ENCODE peak calls at places on chromosomes 13 and 19, in eight cellular contexts. O is HepG2, X is suprapubic skin, Y is ovary, V is tibial nerve, F is sigmoid colon, N is upper lobe of left lung, B is stomach. Q is an unnamed sample.

GRCh38 chr13:100254002-100254401 is 165.1 kb downstream of the PCCA start:
- DNase-seq in O (no peak), X (no peak), Y (no peak), V (no peak), F (no peak), N (no peak), B (no peak), Q (no peak)

GRCh38 chr13:33870046-33870668 is 52.2 kb downstream of the RFC3 start:
- DNase-seq in O (no peak), X (no peak), Y (no peak), V (no peak), F (no peak), N (no peak), B (no peak), Q (no peak)

GRCh38 chr19:677601-678380 is 1.6 kb downstream of the FSTL3 start:
- DNase-seq in O (no peak), X (no peak), Y (peak), V (no peak), F (no peak), N (peak), B (no peak), Q (peak)

GRCh38 chr13:45339867-45340266 is 1.1 kb downstream of the TPT1 start:
- DNase-seq in O (no peak), X (no peak), Y (no peak), V (no peak), F (no peak), N (no peak), B (no peak), Q (no peak)

GRCh38 chr13:37701306-37701705 is 102.7 kb upstream of the POSTN start:
- DNase-seq in O (no peak), X (no peak), Y (no peak), V (peak), F (no peak), N (no peak), B (no peak), Q (no peak)

GRCh38 chr13:59458908-59459579 is 704.7 kb downstream of the DIAPH3 start:
- DNase-seq in O (no peak), X (no peak), Y (no peak), V (no peak), F (no peak), N (no peak), B (no peak), Q (no peak)

GRCh38 chr19:7512400-7512851 is 3.5 kb upstream of the ZNF358 start:
- DNase-seq in O (no peak), X (no peak), Y (no peak), V (no peak), F (no peak), N (no peak), B (no peak), Q (peak)

GRCh38 chr13:75841905-75842304 is 205.8 kb downstream of the LMO7 start:
- DNase-seq in O (no peak), X (no peak), Y (no peak), V (no peak), F (no peak), N (no peak), B (no peak), Q (no peak)

GRCh38 chr13:30580852-30581502 is 36.7 kb upstream of the USPL1 start:
- DNase-seq in O (no peak), X (no peak), Y (no peak), V (no peak), F (no peak), N (no peak), B (no peak), Q (peak)

GRCh38 chr13:99367663-99368448 is 60.7 kb upstream of the GPR183 start:
- DNase-seq in O (no peak), X (no peak), Y (no peak), V (no peak), F (no peak), N (no peak), B (no peak), Q (no peak)

GRCh38 chr13:95298169-95298940 is 2.9 kb downstream of the ABCC4 start:
- DNase-seq in O (no peak), X (no peak), Y (no peak), V (no peak), F (no peak), N (peak), B (no peak), Q (no peak)

GRCh38 chr13:89490661-89491060 is 1819.5 kb downstream of the SLITRK5 start:
- DNase-seq in O (no peak), X (no peak), Y (no peak), V (no peak), F (no peak), N (no peak), B (no peak), Q (no peak)

GRCh38 chr19:10271543-10272086 is 695 bp downstream of the ICAM1 start:
- DNase-seq in O (no peak), X (no peak), Y (peak), V (no peak), F (no peak), N (peak), B (no peak), Q (no peak)

GRCh38 chr13:87128006-87128405 is 543.2 kb upstream of the SLITRK5 start:
- DNase-seq in O (no peak), X (no peak), Y (no peak), V (no peak), F (no peak), N (no peak), B (no peak), Q (no peak)

GRCh38 chr13:43978688-43979087 is 99.0 kb downstream of the LACC1 start:
- DNase-seq in O (no peak), X (no peak), Y (no peak), V (no peak), F (no peak), N (no peak), B (no peak), Q (no peak)

GRCh38 chr13:98184796-98185195 is 7.7 kb upstream of the RNF113B start:
- DNase-seq in O (no peak), X (no peak), Y (no peak), V (no peak), F (no peak), N (no peak), B (no peak), Q (no peak)

GRCh38 chr13:20679879-20680278 is 23.6 kb upstream of the IL17D start:
- DNase-seq in O (no peak), X (no peak), Y (no peak), V (no peak), F (no peak), N (no peak), B (no peak), Q (no peak)

GRCh38 chr19:17829855-17830566 is 8.7 kb upstream of the INSL3 start:
- DNase-seq in O (no peak), X (peak), Y (peak), V (no peak), F (peak), N (no peak), B (no peak), Q (peak)

GRCh38 chr13:88643233-88643632 is 972.1 kb downstream of the SLITRK5 start:
- DNase-seq in O (no peak), X (no peak), Y (no peak), V (no peak), F (no peak), N (no peak), B (no peak), Q (no peak)

GRCh38 chr13:33743438-33744368 is 74.2 kb upstream of the RFC3 start:
- DNase-seq in O (peak), X (no peak), Y (no peak), V (no peak), F (no peak), N (no peak), B (no peak), Q (no peak)

GRCh38 chr19:1987197-1988187 is 28.0 kb downstream of the BTBD2 start:
- DNase-seq in O (no peak), X (no peak), Y (peak), V (no peak), F (no peak), N (no peak), B (no peak), Q (no peak)
- TF ChIP-seq EP300 in O (no peak), X (no peak), Y (no peak), V (no peak), F (no peak), N (no peak), B (no peak), Q (no peak)

GRCh38 chr19:56594783-56595547 is at the start of gene ZNF71:
- DNase-seq in O (peak), X (peak), Y (peak), V (peak), F (peak), N (peak), B (peak), Q (peak)
- TF ChIP-seq EP300 in O (no peak), X (no peak), Y (no peak), V (peak), F (no peak), N (no peak), B (no peak), Q (no peak)

GRCh38 chr13:28336193-28336657 is 158.7 kb downstream of the FLT1 start:
- DNase-seq in O (no peak), X (no peak), Y (no peak), V (no peak), F (no peak), N (no peak), B (no peak), Q (no peak)
- TF ChIP-seq EP300 in O (no peak), X (no peak), Y (no peak), V (peak), F (peak), N (no peak), B (no peak), Q (no peak)

DNA sequence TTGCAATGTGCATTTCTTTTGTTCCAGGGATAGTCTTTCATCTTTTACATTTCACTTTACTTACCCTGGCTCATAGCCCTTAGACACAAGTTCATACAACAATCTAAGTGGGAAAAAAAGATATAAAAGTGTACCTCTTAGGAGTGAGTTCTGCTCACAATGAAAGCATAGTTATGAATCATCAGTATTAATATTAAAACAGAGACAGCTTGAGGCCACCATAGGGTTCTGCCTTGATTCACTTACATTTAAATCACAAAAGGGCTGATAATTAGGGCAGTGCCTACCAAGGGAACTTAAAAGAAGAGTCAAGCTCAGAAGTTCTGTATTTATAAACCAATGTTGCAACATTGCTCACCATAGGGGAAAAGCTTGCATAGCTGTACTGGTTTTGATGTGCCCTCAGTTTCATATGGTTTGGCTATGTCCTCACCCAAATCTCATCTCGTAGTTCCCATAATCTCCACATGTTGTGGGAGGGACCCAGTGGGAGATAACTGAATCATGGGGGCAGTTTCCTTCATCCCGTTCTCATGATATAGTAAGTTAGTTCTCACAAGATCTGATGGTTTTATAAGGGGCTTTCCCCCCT is 73.7 kb downstream of the TNFRSF19 start:
- DNase-seq in O (no peak), X (no peak), Y (no peak), V (no peak), F (no peak), N (no peak), B (no peak), Q (no peak)
- TF ChIP-seq EP300 in O (no peak), X (no peak), Y (no peak), V (no peak), F (no peak), N (no peak), B (no peak), Q (no peak)

Q was measured in A549.